ENCODE peak calls at places on chromosomes 1 and 21, in five cellular contexts. X is IMR-90, Z is A549, G is mammary epithelial cell, N is fibroblast of lung. Q is an unnamed sample. For H3K9me3, the result is how much of the 10 kb centered on the place peaks cover.

GRCh38 chr1:241451981-241452380 is 67.6 kb downstream of the FH start:
- DNase-seq in X (no peak), Z (no peak), G (no peak), N (no peak), Q (no peak)

GRCh38 chr21:36236052-36236730 is 79.6 kb downstream of the DOP1B start:
- DNase-seq in X (no peak), Z (no peak), G (no peak), N (no peak), Q (peak)

GRCh38 chr1:26337625-26338024 is 16.3 kb downstream of the CRYBG2 start:
- DNase-seq in X (no peak), Z (no peak), G (no peak), N (no peak), Q (no peak)

GRCh38 chr1:228464487-228464983 is 22.6 kb upstream of the RNF187 start:
- DNase-seq in X (peak), Z (peak), G (peak), N (peak), Q (peak)

GRCh38 chr1:1782399-1783221 is 4.3 kb upstream of the NADK start:
- DNase-seq in X (peak), Z (peak), G (no peak), N (peak), Q (peak)

GRCh38 chr1:109167114-109167513 is 46.6 kb upstream of the SARS1 start:
- DNase-seq in X (no peak), Z (no peak), G (no peak), N (peak), Q (no peak)

GRCh38 chr1:82366694-82367093 is 566.0 kb downstream of the ADGRL2 start:
- DNase-seq in X (no peak), Z (no peak), G (peak), N (peak), Q (no peak)

GRCh38 chr1:63322944-63323865 is 838 bp downstream of the FOXD3 start:
- DNase-seq in X (no peak), Z (peak), G (peak), N (no peak), Q (no peak)

GRCh38 chr1:180261524-180262160 is 31.6 kb downstream of the LHX4 start:
- DNase-seq in X (no peak), Z (no peak), G (no peak), N (peak), Q (no peak)

GRCh38 chr1:209948155-209948554 is 10.1 kb downstream of the SYT14 start:
- DNase-seq in X (no peak), Z (no peak), G (no peak), N (no peak), Q (no peak)

GRCh38 chr1:183769956-183770815 is 34.7 kb upstream of the RGL1 start:
- DNase-seq in X (no peak), Z (no peak), G (peak), N (no peak), Q (peak)

GRCh38 chr1:98045211-98046030 is 124.6 kb upstream of the DPYD start:
- DNase-seq in X (peak), Z (peak), G (peak), N (peak), Q (no peak)

GRCh38 chr1:201740086-201740541 is 88.8 kb upstream of the IPO9 start:
- DNase-seq in X (no peak), Z (no peak), G (no peak), N (no peak), Q (peak)

GRCh38 chr1:32618673-32619221 is 31.6 kb downstream of the ZBTB8OS start:
- DNase-seq in X (no peak), Z (peak), G (no peak), N (peak), Q (no peak)

GRCh38 chr1:102434421-102434820 is 437.7 kb upstream of the OLFM3 start:
- DNase-seq in X (no peak), Z (peak), G (peak), N (no peak), Q (peak)

GRCh38 chr1:154741327-154741726 is 128.8 kb downstream of the KCNN3 start:
- DNase-seq in X (peak), Z (no peak), G (no peak), N (peak), Q (no peak)

GRCh38 chr1:227999056-227999930 is 7.5 kb upstream of the WNT3A start:
- DNase-seq in X (peak), Z (peak), G (peak), N (peak), Q (peak)

GRCh38 chr1:10272274-10272673 is 61.9 kb downstream of the KIF1B start:
- DNase-seq in X (no peak), Z (no peak), G (no peak), N (no peak), Q (no peak)

GRCh38 chr1:48208652-48209051 is 13.9 kb upstream of the SLC5A9 start:
- DNase-seq in X (no peak), Z (no peak), G (no peak), N (no peak), Q (no peak)

GRCh38 chr1:195495720-195496635 is 1112.3 kb downstream of the KCNT2 start:
- DNase-seq in X (no peak), Z (no peak), G (no peak), N (no peak), Q (no peak)

GRCh38 chr1:93676424-93676823 is 5.2 kb downstream of the BCAR3 start:
- DNase-seq in X (no peak), Z (no peak), G (no peak), N (peak), Q (no peak)

GRCh38 chr1:203049576-203050180 is 23.4 kb downstream of the PPFIA4 start:
- DNase-seq in X (no peak), Z (no peak), G (no peak), N (no peak), Q (no peak)

GRCh38 chr1:164654200-164654599 is 95.2 kb downstream of the PBX1 start:
- DNase-seq in X (no peak), Z (no peak), G (no peak), N (no peak), Q (no peak)

GRCh38 chr1:66346873-66347272 is 187.1 kb upstream of the SGIP1 start:
- DNase-seq in X (no peak), Z (no peak), G (no peak), N (no peak), Q (no peak)

GRCh38 chr1:4408380-4408779 is 246.0 kb upstream of the AJAP1 start:
- DNase-seq in X (no peak), Z (no peak), G (no peak), N (no peak), Q (no peak)
- H3K9me3 ChIP-seq in X (under half), Z (under half), G (under half), N (under half), Q (under half)

DNA sequence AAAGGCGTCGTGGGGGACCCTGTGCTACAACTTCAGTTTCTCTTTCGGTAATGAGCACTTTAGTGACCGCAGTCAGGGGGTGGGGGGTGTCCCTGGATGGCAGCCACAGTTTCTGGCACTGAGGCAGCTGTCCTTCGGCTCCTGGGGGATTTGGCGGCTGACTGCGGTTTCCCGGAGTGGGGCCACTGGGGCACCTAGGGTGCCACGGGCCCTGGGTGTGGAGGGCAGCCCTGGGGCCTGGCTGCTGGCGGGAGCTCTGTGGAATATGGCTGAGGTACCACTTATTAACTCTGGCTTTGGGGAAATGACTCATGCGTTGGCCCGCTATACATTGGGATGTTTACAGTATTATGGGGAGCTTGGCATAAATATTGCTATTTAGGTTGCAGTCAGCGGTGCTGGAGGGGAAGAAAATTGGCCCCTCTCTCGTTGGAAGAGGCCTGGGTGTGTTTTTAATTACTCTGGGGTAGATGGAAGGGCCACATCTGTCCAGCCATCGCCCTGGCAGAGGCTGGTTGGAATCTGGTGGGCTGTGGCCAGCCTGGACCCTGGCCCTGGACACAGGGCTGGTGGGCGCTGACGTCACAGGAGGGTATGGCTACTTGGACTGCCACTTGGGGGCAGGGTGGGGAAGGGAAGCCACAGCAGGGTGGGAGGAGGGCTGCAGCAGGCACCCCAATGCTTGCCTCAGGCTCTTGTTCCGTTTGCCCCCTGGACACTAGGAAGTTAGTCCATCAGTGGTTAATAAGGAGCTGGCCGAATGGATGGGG is 2.0 kb downstream of the EPHB2 start:
- DNase-seq in X (peak), Z (no peak), G (no peak), N (peak), Q (no peak)
- H3K4me2 ChIP-seq in X (peak), Z (peak), G (no peak), N (peak), Q (peak)

GRCh38 chr1:2982615-2983318 is 38.5 kb upstream of the ACTRT2 start:
- DNase-seq in X (no peak), Z (no peak), G (no peak), N (no peak), Q (no peak)
- H3K9me3 ChIP-seq in X (under half), Z (under half), G (under half), N (under half), Q (under half)

GRCh38 chr21:34022557-34023335 is 50.6 kb upstream of the MRPS6 start:
- DNase-seq in X (no peak), Z (no peak), G (no peak), N (no peak), Q (peak)
- H3K4me2 ChIP-seq in X (no peak), Z (no peak), G (no peak), N (no peak), Q (peak)

Q was measured in OCI-LY7.